ENCODE peak calls at places on chromosomes 5 and 9, in eight cellular contexts. Z, P, X, O, S, Q, A and E are unnamed samples.

GRCh38 chr9:122132539-122132938 is 27.0 kb downstream of the NDUFA8 start:
- DNase-seq in Z (no peak), P (no peak), X (no peak), O (no peak), S (no peak), Q (no peak), A (no peak), E (no peak)

GRCh38 chr9:79046401-79046800 is 525.4 kb upstream of the TLE4 start:
- DNase-seq in Z (no peak), P (no peak), X (no peak), O (no peak), S (no peak), Q (no peak), A (no peak), E (no peak)

GRCh38 chr9:19174127-19174921 is 47.0 kb upstream of the PLIN2 start:
- DNase-seq in Z (no peak), P (peak), X (peak), O (peak), S (peak), Q (peak), A (peak), E (no peak)

GRCh38 chr5:149260761-149261160 is 10.9 kb upstream of the AFAP1L1 start:
- DNase-seq in Z (no peak), P (no peak), X (no peak), O (no peak), S (no peak), Q (no peak), A (no peak), E (no peak)

GRCh38 chr9:3391414-3391813 is 134.4 kb downstream of the RFX3 start:
- DNase-seq in Z (no peak), P (no peak), X (no peak), O (no peak), S (no peak), Q (no peak), A (no peak), E (no peak)

GRCh38 chr9:100428871-100429654 is 2.1 kb downstream of the MSANTD3 start:
- DNase-seq in Z (no peak), P (no peak), X (no peak), O (peak), S (peak), Q (no peak), A (no peak), E (peak)

GRCh38 chr9:89896806-89897340 is 292.1 kb downstream of the GADD45G start:
- DNase-seq in Z (no peak), P (no peak), X (no peak), O (no peak), S (no peak), Q (no peak), A (no peak), E (no peak)

GRCh38 chr5:111960466-111961215 is 203.6 kb upstream of the NREP start:
- DNase-seq in Z (no peak), P (no peak), X (no peak), O (no peak), S (peak), Q (no peak), A (no peak), E (no peak)

GRCh38 chr9:136438909-136439549 is 616 bp downstream of the INPP5E start:
- DNase-seq in Z (no peak), P (peak), X (no peak), O (no peak), S (peak), Q (peak), A (no peak), E (no peak)

GRCh38 chr5:31860726-31861432 is 221.9 kb downstream of the PDZD2 start:
- DNase-seq in Z (no peak), P (no peak), X (no peak), O (no peak), S (no peak), Q (no peak), A (no peak), E (no peak)

GRCh38 chr5:151200913-151201445 is 22.9 kb downstream of the CCDC69 start:
- DNase-seq in Z (no peak), P (no peak), X (no peak), O (no peak), S (no peak), Q (no peak), A (peak), E (no peak)

GRCh38 chr5:153749941-153750340 is 259.5 kb downstream of the GRIA1 start:
- DNase-seq in Z (no peak), P (no peak), X (no peak), O (no peak), S (no peak), Q (no peak), A (no peak), E (no peak)

GRCh38 chr5:132655821-132656773 is 1.9 kb upstream of the IL13 start:
- DNase-seq in Z (no peak), P (no peak), X (no peak), O (no peak), S (no peak), Q (no peak), A (no peak), E (no peak)

GRCh38 chr5:75513841-75514240 is 2.1 kb downstream of the POLK start:
- DNase-seq in Z (no peak), P (no peak), X (no peak), O (no peak), S (no peak), Q (no peak), A (no peak), E (no peak)

GRCh38 chr5:159786901-159787691 is 129.2 kb upstream of the ADRA1B start:
- DNase-seq in Z (no peak), P (peak), X (peak), O (peak), S (peak), Q (no peak), A (no peak), E (no peak)

GRCh38 chr9:109319631-109320233 is 1.1 kb downstream of the EPB41L4B start:
- DNase-seq in Z (no peak), P (peak), X (no peak), O (no peak), S (no peak), Q (peak), A (peak), E (no peak)
- H3K27ac ChIP-seq in Z (no peak), P (peak), X (peak), O (no peak), S (no peak), Q (no peak), A (peak), E (peak)

GRCh38 chr9:72030762-72031161 is 29.7 kb downstream of the C9orf57 start:
- DNase-seq in Z (no peak), P (no peak), X (no peak), O (no peak), S (no peak), Q (no peak), A (no peak), E (no peak)
- H3K27ac ChIP-seq in Z (no peak), P (no peak), X (no peak), O (no peak), S (no peak), Q (no peak), A (no peak), E (no peak)

DNA sequence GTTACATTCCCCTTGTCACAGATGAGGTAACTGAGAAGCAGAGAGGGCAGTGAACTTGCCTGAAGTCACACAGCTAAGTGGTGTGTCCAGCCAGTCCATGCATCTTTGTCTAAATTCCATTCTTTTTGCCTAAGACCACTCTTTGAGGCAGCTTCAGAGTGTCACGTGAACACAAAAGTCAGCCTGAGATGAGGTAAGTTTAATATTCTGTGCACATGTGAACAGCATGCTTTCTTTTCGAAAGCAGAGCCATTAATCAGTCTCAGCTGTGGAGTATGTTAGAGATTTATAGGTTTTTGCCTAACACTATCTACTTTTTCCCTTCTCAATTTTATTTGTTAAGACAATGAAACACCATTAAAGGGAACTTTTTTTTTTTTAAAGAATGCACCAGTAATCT is 43.5 kb downstream of the SH3PXD2B start:
- DNase-seq in Z (no peak), P (no peak), X (no peak), O (no peak), S (peak), Q (no peak), A (no peak), E (no peak)
- H3K27ac ChIP-seq in Z (no peak), P (peak), X (peak), O (no peak), S (no peak), Q (no peak), A (no peak), E (no peak)

GRCh38 chr9:133959171-133959570 is 33.0 kb downstream of the VAV2 start:
- DNase-seq in Z (no peak), P (peak), X (no peak), O (no peak), S (no peak), Q (no peak), A (no peak), E (no peak)
- H3K27ac ChIP-seq in Z (no peak), P (no peak), X (no peak), O (no peak), S (no peak), Q (no peak), A (no peak), E (no peak)

GRCh38 chr5:79962580-79963222 is 28.4 kb downstream of the MTX3 start:
- DNase-seq in Z (no peak), P (no peak), X (no peak), O (no peak), S (no peak), Q (no peak), A (no peak), E (no peak)
- H3K27ac ChIP-seq in Z (no peak), P (no peak), X (no peak), O (peak), S (no peak), Q (no peak), A (no peak), E (no peak)

GRCh38 chr5:16726538-16726946 is 109.7 kb upstream of the RETREG1 start:
- DNase-seq in Z (no peak), P (no peak), X (no peak), O (no peak), S (peak), Q (peak), A (no peak), E (no peak)
- H3K27ac ChIP-seq in Z (no peak), P (peak), X (peak), O (no peak), S (no peak), Q (no peak), A (no peak), E (no peak)

GRCh38 chr5:143001764-143002351 is 231.7 kb downstream of the ARHGAP26 start:
- DNase-seq in Z (no peak), P (no peak), X (no peak), O (no peak), S (peak), Q (no peak), A (no peak), E (no peak)
- H3K27ac ChIP-seq in Z (no peak), P (peak), X (peak), O (peak), S (no peak), Q (peak), A (peak), E (peak)

GRCh38 chr5:138439537-138440225 is 824 bp downstream of the REEP2 start:
- DNase-seq in Z (no peak), P (no peak), X (no peak), O (no peak), S (no peak), Q (no peak), A (no peak), E (no peak)
- H3K27ac ChIP-seq in Z (no peak), P (peak), X (peak), O (no peak), S (no peak), Q (no peak), A (no peak), E (no peak)